ENCODE peak calls at places on chromosomes 5 and 9, in six cellular contexts. I is GM12878, U is HepG2, M is K562, L is NB4, P is endothelial cell of umbilical vein. Y is an unnamed sample.

GRCh38 chr5:66057239-66057638 is 86.9 kb upstream of the SREK1 start:
- DNase-seq in P (no peak), I (no peak), M (no peak), U (no peak), L (no peak), Y (no peak)

GRCh38 chr9:136525841-136526499 is 19.9 kb downstream of the NOTCH1 start:
- DNase-seq in M (no peak), L (no peak), U (peak; percentile 68), P (no peak), I (no peak), Y (peak; percentile 47)

GRCh38 chr9:20593551-20593950 is 28.7 kb downstream of the MLLT3 start:
- DNase-seq in U (no peak), P (peak; percentile 43), L (no peak), M (no peak), I (no peak), Y (no peak)

GRCh38 chr5:143515829-143516228 is 112.3 kb upstream of the NR3C1 start:
- DNase-seq in U (no peak), P (no peak), I (no peak), L (no peak), M (no peak), Y (no peak)

GRCh38 chr9:70577671-70578070 is 163.2 kb upstream of the KLF9 start:
- DNase-seq in L (no peak), P (no peak), I (no peak), U (no peak), M (no peak), Y (no peak)

GRCh38 chr9:91682806-91683205 is 259.2 kb upstream of the NFIL3 start:
- DNase-seq in P (no peak), L (peak; percentile 77), U (no peak), I (no peak), M (no peak), Y (no peak)

GRCh38 chr9:110464321-110464720 is 115.2 kb downstream of the SVEP1 start:
- DNase-seq in M (peak; percentile 14), I (no peak), U (no peak), P (no peak), L (peak; percentile 10), Y (no peak)

GRCh38 chr9:126420643-126421564 is 94.3 kb downstream of the MVB12B start:
- DNase-seq in M (no peak), L (no peak), P (no peak), I (no peak), U (peak; percentile 42), Y (peak; percentile 35)

GRCh38 chr5:67246108-67246507 is 49.5 kb upstream of the CD180 start:
- DNase-seq in U (peak; percentile 49), P (peak; percentile 77), L (peak; percentile 71), M (peak; percentile 29), I (peak; percentile 19), Y (peak; percentile 5)

GRCh38 chr9:35618854-35619799 is 914 bp upstream of the CD72 start:
- DNase-seq in L (peak; percentile 96), P (no peak), U (no peak), M (no peak), I (peak; percentile 74), Y (no peak)

GRCh38 chr9:28792736-28793135 is 1219.5 kb upstream of the C9orf72 start:
- DNase-seq in U (no peak), L (no peak), M (no peak), P (no peak), I (no peak), Y (no peak)

GRCh38 chr9:108913391-108913790 is 20.5 kb downstream of the ELP1 start:
- DNase-seq in L (peak; percentile 90), P (no peak), U (no peak), I (no peak), M (no peak), Y (no peak)

GRCh38 chr5:74310386-74310785 is 330.1 kb downstream of the ENC1 start:
- DNase-seq in M (no peak), U (no peak), P (no peak), I (no peak), L (no peak), Y (no peak)

GRCh38 chr5:154110781-154111180 is 72.0 kb downstream of the MFAP3 start:
- DNase-seq in L (no peak), I (no peak), P (no peak), U (no peak), M (no peak), Y (no peak)

GRCh38 chr9:16532681-16533450 is 337.6 kb downstream of the BNC2 start:
- DNase-seq in P (peak; percentile 90), M (no peak), U (no peak), I (no peak), L (peak; percentile 36), Y (peak; percentile 20)

DNA sequence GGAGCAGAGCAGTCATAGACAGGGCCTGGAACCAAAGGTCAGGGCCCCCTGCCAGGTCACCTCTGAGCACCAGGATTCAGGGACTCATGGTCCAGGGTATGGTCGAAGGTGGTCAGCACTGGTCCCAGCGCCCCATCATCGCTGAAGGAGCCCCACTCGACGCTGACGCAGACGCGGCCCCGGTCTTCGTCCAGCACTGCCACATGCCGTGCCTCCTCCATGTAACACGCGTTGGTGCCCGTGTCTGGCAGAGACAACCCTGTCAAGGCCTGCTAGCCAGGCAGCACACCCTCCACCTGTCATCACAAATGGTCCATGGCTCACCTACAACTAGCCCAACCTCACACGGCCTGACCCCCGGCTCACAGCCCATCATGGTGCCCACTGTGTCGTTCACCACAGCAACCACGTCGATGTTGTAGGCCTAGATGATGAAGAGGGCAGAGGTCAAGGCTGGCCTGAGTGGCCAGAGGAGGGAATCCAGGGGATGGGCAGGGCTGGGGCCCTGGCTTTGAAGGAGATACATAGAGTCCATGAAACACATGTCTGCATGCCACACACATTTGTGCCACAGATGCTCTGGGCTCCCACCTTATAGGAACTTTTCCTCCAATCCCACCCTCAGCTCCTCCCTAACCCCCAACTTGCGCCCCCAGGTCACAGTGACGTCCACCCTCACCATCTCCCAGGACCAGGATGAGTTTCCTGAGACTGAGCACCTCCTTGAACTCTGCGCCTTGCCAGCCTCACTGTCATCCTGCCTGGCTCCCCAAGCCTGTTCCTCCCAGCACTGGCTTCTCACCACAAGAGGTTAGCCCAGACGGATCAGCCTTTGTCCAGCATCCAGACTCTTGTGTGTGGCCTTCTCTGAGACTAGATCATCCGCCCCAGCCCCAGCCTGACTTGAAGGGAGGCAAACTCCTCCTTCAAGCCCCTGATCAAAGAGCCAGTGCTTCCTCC is 9.5 kb downstream of the HK3 start:
- DNase-seq in L (no peak), P (no peak), M (no peak), I (no peak), U (no peak), Y (no peak)
- TF ChIP-seq MYC in L (no peak), P (no peak), M (no peak), I (no peak), U (no peak), Y (no peak)

DNA sequence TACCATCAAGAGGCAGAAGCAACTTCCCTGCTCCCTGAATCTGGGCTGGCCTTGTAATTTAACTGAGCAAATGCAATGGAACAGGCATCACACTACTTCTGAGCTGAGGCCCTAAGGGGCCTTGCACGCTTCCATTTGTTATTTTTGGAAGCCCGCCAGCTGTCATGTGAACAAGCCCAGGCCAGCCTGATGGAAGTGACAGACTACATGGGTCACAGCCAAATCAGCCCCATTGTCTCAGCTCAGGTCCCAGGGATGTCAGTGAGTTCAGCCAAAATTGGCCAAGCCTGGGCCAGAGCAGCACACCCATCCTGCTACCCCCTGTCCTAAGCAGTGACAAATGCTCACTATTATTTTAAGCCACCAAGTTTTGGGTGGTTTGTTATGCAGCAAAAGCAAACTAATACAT is 72.8 kb downstream of the PRRT1B start:
- DNase-seq in I (no peak), P (peak; percentile 60), U (peak; percentile 78), L (no peak), M (no peak), Y (no peak)
- TF ChIP-seq MYC in I (no peak), P (no peak), U (no peak), L (no peak), M (no peak), Y (no peak)

DNA sequence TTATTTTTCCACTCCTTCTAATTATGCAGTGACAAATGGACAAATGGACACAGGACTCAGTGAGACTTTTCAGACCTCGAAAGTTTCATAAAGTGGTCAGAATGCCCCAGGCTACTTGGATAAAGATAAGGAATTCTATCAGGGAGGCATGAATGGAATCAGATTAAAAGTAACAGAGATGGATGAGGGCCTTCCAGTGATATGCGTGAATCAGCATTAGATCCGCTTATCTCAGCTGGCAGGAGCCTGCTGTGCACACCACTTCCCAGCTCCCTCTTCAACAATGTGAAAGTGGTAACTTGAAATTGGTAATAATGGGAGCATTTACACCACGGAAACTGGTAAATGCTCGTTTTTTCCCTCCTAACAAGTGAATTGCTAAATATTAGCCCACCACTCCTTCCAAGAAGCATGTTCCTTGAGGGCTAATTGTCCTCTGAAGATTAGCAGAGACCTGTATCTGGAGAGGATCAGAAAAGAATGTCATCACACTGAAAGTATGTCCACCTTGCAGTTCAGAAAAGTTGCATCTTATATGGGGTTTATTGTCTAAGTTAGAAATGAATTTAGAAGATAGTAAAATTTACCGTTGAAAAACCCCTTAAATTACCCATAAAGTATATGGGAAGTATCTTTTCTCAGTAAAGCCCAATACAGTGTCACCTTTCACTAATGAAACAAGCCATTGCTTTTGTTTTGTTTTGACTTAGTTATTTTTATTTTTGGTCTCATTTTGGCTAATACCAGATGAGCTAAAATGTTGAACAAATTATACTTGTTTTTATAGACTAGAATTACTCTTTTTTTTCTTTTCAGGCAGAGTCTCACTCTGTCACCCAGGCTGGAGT is 125.3 kb downstream of the DPYSL3 start:
- DNase-seq in U (no peak), M (no peak), L (no peak), P (no peak), I (no peak), Y (no peak)
- TF ChIP-seq MYC in U (no peak), M (no peak), L (no peak), P (no peak), I (no peak), Y (no peak)

GRCh38 chr5:159912033-159912800 is 4.1 kb upstream of the ADRA1B start:
- DNase-seq in L (no peak), P (peak; percentile 71), U (no peak), I (no peak), M (no peak), Y (peak; percentile 78)
- TF ChIP-seq MYC in L (no peak), P (no peak), U (no peak), I (no peak), M (no peak), Y (no peak)

Y was measured in A549.